ENCODE peak calls at places on chromosome 7, in eight cellular contexts. B is SK-N-SH, O is Peyer's patch, F is PC-3, M is left ventricle myocardium inferior, I is pancreas, A is aorta, C is body of pancreas. G is an unnamed sample. For H3K4me1, the result is how much of the 10 kb centered on the place peaks cover.

GRCh38 chr7:29140873-29141468 is 5.4 kb downstream of the CPVL start:
- DNase-seq in B (no peak), O (no peak), F (no peak), M (no peak), I (no peak), A (peak), C (no peak), G (no peak)

GRCh38 chr7:36755484-36755883 is 31.2 kb upstream of the AOAH start:
- DNase-seq in B (no peak), O (no peak), F (no peak), M (no peak), I (no peak), A (no peak), C (no peak), G (no peak)

GRCh38 chr7:26681819-26682418 is 182.5 kb downstream of the SKAP2 start:
- DNase-seq in B (peak), O (no peak), F (peak), M (no peak), I (no peak), A (no peak), C (no peak), G (no peak)

GRCh38 chr7:134886353-134887057 is 99.8 kb upstream of the AGBL3 start:
- DNase-seq in B (no peak), O (no peak), F (peak), M (peak), I (no peak), A (peak), C (no peak), G (peak)

GRCh38 chr7:80428161-80429054 is 83.5 kb downstream of the GNAT3 start:
- DNase-seq in B (peak), O (no peak), F (peak), M (no peak), I (no peak), A (no peak), C (peak), G (no peak)

GRCh38 chr7:48528689-48529088 is 357.4 kb downstream of the ABCA13 start:
- DNase-seq in B (no peak), O (no peak), F (no peak), M (no peak), I (no peak), A (no peak), C (no peak), G (no peak)

GRCh38 chr7:101532400-101533102 is 96.5 kb downstream of the MYL10 start:
- DNase-seq in B (no peak), O (no peak), F (no peak), M (no peak), I (no peak), A (no peak), C (no peak), G (no peak)

GRCh38 chr7:129855234-129855673 is 97.5 kb downstream of the UBE2H start:
- DNase-seq in B (no peak), O (no peak), F (peak), M (no peak), I (no peak), A (no peak), C (no peak), G (no peak)

GRCh38 chr7:142469653-142470335 is 211.9 kb upstream of the PRSS58 start:
- DNase-seq in B (no peak), O (no peak), F (no peak), M (no peak), I (no peak), A (no peak), C (no peak), G (no peak)
- H3K4me1 ChIP-seq in B (under half), O (under half), F (under half), M (under half), I (under half), A (under half), C (under half), G (under half)

GRCh38 chr7:108415821-108416536 is 40.3 kb downstream of the NRCAM start:
- DNase-seq in B (peak), O (no peak), F (peak), M (no peak), I (no peak), A (no peak), C (peak), G (peak)
- H3K4me1 ChIP-seq in B (under half), O (under half), F (under half), M (under half), I (under half), A (under half), C (under half), G (under half)

GRCh38 chr7:92447239-92448184 is at the start of gene GATAD1:
- DNase-seq in B (peak), O (peak), F (peak), M (peak), I (peak), A (peak), C (peak), G (peak)
- H3K4me1 ChIP-seq in B (under half), O (under half), F (under half), M (under half), I (under half), A (under half), C (under half), G (under half)

GRCh38 chr7:77800730-77801129 is 2.2 kb downstream of the PHTF2 start:
- DNase-seq in B (no peak), O (no peak), F (no peak), M (no peak), I (no peak), A (no peak), C (no peak), G (no peak)
- H3K4me1 ChIP-seq in B (under half), O (under half), F (under half), M (half or more), I (under half), A (under half), C (under half), G (under half)

DNA sequence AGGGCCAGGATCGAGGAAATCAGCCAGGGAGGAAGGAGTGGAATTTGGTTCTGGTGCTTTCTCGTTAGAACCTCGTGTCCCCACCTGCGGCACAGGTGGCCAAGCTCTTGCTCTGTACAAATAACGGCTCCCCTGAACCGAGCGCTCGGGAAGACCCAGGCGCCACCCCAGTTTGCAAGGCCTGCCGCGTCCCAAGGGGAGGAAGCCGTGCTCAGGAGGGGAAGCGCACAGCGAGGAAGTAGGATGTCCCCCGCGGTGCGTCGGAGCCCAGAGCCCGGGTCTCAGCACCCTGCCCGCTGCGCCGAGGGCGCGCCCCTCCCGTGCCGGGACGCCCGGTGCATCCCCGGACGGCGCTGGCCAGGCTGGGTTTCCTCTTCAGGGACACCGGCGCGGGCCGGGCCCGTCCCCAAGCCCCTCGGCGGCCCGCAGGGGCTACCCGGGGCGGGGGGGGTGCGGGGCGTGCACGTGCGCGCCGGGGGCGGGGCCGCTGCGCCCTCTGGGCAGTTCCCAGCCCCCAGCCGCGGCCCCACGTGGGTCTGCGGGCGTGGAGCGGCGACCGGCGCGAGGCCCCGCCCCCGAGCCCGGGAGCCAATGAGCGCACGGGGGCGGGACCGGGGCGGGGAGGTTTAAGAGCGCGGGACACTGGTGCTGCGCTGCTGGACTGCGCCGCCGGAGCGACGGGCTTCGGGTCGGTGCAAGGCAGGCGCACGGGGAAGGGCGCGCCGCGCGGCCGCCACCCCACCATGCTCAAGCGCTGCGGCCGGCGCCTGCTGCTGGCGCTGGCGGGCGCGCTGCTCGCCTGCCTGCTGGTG is at the start of gene LFNG:
- DNase-seq in B (peak), O (peak), F (peak), M (peak), I (peak), A (peak), C (peak), G (peak)
- H3K4me1 ChIP-seq in B (half or more), O (under half), F (under half), M (half or more), I (under half), A (under half), C (under half), G (under half)

GRCh38 chr7:104656467-104656866 is 328.1 kb downstream of the LHFPL3 start:
- DNase-seq in B (no peak), O (no peak), F (no peak), M (no peak), I (no peak), A (no peak), C (no peak), G (peak)

GRCh38 chr7:104657134-104657533 is 328.7 kb downstream of the LHFPL3 start:
- DNase-seq in B (no peak), O (no peak), F (no peak), M (no peak), I (no peak), A (no peak), C (no peak), G (no peak)

GRCh38 chr7:104655592-104655991 is 327.2 kb downstream of the LHFPL3 start:
- DNase-seq in B (no peak), O (no peak), F (no peak), M (no peak), I (no peak), A (no peak), C (no peak), G (no peak)

GRCh38 chr7:104664648-104665047 is 336.2 kb downstream of the LHFPL3 start:
- DNase-seq in B (no peak), O (no peak), F (no peak), M (no peak), I (no peak), A (no peak), C (no peak), G (no peak)

DNA sequence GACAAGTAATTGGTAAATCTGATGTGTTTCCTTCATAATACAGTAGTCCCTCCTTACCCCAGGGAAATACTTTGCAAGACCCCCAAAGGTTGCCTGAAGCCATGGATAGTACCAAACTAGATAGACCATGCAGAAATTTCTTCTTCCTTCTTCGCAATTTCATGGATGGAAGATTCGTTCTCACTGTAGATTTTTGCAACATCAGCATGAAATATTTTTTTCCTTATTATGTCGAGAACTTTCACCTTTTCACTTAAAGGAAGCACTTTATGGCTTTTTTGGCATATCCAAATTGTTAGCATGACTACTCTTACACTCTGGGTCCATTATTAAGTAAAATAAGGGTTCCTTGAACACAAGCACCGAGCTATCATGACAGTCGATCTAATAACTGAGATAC is 333.2 kb downstream of the LHFPL3 start:
- DNase-seq in B (no peak), O (no peak), F (no peak), M (no peak), I (no peak), A (no peak), C (no peak), G (no peak)
- H3K4me1 ChIP-seq in B (under half), O (under half), F (under half), M (under half), I (under half), A (under half), C (under half), G (under half)

GRCh38 chr7:1150400-1151002 is 9.5 kb downstream of the ZFAND2A start:
- DNase-seq in B (no peak), O (no peak), F (no peak), M (no peak), I (no peak), A (peak), C (no peak), G (no peak)
- H3K4me1 ChIP-seq in B (under half), O (under half), F (under half), M (under half), I (under half), A (under half), C (under half), G (under half)